ENCODE peak calls at places on chromosomes 12 and 14, in five cellular contexts. A, J, L, C and V are unnamed samples.
A peak's percentile ranks its signal among the peaks of the same experiment; 100 is the strongest.

GRCh38 chr12:89690925-89691324 is 17.7 kb downstream of the ATP2B1 start:
- DNase-seq in A (no peak), J (no peak), L (no peak), C (no peak), V (no peak)

GRCh38 chr14:48747683-48748082 is 838.5 kb downstream of the RPS29 start:
- DNase-seq in A (no peak), J (no peak), L (no peak), C (no peak), V (no peak)

GRCh38 chr12:78556651-78557050 is 307.9 kb upstream of the SYT1 start:
- DNase-seq in A (no peak), J (no peak), L (no peak), C (no peak), V (no peak)

GRCh38 chr14:99644723-99645544 is at the start of gene HHIPL1:
- DNase-seq in A (no peak), J (peak; percentile 48), L (peak; percentile 40), C (no peak), V (no peak)

GRCh38 chr12:101792046-101792931 is 38.5 kb downstream of the GNPTAB start:
- DNase-seq in A (peak; percentile 55), J (no peak), L (no peak), C (no peak), V (no peak)

GRCh38 chr12:113109360-113109759 is 26.2 kb downstream of the RASAL1 start:
- DNase-seq in A (no peak), J (no peak), L (no peak), C (no peak), V (no peak)

GRCh38 chr14:38366374-38366773 is 110.5 kb upstream of the CLEC14A start:
- DNase-seq in A (no peak), J (no peak), L (no peak), C (no peak), V (no peak)

GRCh38 chr14:72907886-72908285 is 14.0 kb upstream of the DPF3 start:
- DNase-seq in A (no peak), J (peak; percentile 39), L (no peak), C (peak; percentile 24), V (no peak)

GRCh38 chr12:20220339-20220738 is 148.0 kb upstream of the PDE3A start:
- DNase-seq in A (peak; percentile 46), J (peak; percentile 5), L (no peak), C (no peak), V (peak; percentile 28)

GRCh38 chr12:113270709-113271009 is 49.4 kb downstream of the TPCN1 start:
- DNase-seq in A (no peak), J (no peak), L (no peak), C (no peak), V (no peak)

GRCh38 chr12:1805441-1806081 is 14.8 kb upstream of the LRTM2 start:
- DNase-seq in A (no peak), J (no peak), L (no peak), C (no peak), V (no peak)

GRCh38 chr12:124917841-124918621 is 3.6 kb upstream of the UBC start:
- DNase-seq in A (no peak), J (peak; percentile 49), L (no peak), C (no peak), V (no peak)

GRCh38 chr12:124916370-124917134 is 2.1 kb upstream of the UBC start:
- DNase-seq in A (peak; percentile 80), J (peak; percentile 88), L (no peak), C (peak; percentile 84), V (peak; percentile 68)

GRCh38 chr12:124915249-124916236 is 1.1 kb upstream of the UBC start:
- DNase-seq in A (peak; percentile 59), J (peak; percentile 71), L (no peak), C (no peak), V (no peak)

GRCh38 chr12:124919646-124920352 is 5.3 kb upstream of the UBC start:
- DNase-seq in A (no peak), J (no peak), L (no peak), C (no peak), V (peak; percentile 45)

GRCh38 chr12:124917135-124917840 is 2.8 kb upstream of the UBC start:
- DNase-seq in A (peak; percentile 99), J (peak; percentile 98), L (peak; percentile 87), C (peak; percentile 99), V (peak; percentile 95)
- TF ChIP-seq CTCF in A (no peak), J (no peak), L (no peak), C (no peak), V (no peak)

DNA sequence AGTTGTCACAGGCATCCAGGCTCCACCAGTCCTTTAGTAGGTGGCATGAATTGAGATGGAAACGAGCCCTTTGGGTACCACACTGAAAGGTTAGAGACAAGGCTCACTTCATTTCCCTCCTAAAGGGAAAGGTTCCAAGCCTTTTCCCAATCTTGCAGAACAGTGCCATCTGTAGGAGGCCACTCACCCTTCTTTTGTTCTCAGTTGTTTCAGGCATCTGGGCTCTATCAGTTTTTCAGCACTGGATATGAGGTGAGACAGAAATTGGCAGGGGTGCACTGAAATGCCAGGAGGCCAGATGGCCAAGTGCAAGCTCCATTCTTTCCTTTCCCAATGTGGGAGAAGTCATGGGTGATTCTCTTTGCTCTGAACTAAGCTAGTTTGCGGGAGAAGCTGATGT is 15.2 kb downstream of the FBXO33 start:
- DNase-seq in A (no peak), J (no peak), L (no peak), C (no peak), V (no peak)
- TF ChIP-seq CTCF in A (no peak), J (no peak), L (no peak), C (no peak), V (no peak)

GRCh38 chr12:103833891-103834290 is 7.1 kb downstream of the NT5DC3 start:
- DNase-seq in A (no peak), J (no peak), L (no peak), C (no peak), V (no peak)
- TF ChIP-seq CTCF in A (no peak), J (no peak), L (no peak), C (no peak), V (peak; percentile 23)

GRCh38 chr14:104980601-104981531 is 2.7 kb upstream of the AHNAK2 start:
- DNase-seq in A (no peak), J (peak; percentile 3), L (no peak), C (no peak), V (no peak)
- TF ChIP-seq CTCF in A (no peak), J (no peak), L (no peak), C (no peak), V (no peak)

DNA sequence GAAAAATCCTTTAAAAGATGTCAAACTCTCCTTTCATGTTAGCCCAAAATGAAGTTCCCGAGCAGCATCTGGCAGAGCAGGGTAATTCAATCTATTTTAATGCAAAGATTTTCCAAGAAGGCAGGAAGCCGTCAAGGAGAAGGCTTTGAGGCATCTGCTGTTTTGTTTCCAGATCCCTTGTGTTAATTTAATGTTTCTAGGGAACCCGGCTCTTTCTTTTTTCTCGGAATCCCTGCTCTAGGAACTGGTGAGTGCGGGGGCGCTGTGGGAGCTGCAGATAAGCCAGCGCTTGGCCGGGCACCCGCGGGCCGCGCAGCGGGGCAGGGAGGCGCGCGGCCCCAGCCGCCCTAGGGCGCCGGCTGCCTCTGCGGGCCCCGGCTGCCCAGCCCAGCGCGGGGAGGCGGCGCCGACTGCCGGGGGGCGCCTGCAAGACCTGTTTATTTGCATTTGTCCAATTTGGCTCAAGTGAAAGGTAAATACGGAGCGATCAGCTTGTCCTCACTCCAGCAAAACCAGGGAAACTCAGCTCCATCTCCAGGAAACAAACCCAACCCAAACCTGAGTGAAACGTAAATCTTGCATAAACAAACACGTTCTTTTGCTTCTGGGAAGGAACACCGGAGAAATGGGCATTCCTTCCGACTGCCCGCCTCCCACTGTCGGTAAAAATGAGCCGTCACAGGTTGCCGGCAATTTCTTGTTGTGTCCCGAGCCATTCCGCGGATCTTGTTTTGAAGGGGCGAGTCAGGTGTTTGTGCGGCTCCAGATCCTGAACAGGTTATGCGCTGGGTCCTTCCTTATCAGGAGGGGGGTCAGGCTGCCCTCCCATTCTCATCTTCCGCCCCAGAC is 65.1 kb downstream of the CRADD start:
- DNase-seq in A (peak; percentile 64), J (peak; percentile 86), L (peak; percentile 55), C (no peak), V (no peak)
- TF ChIP-seq CTCF in A (peak; percentile 27), J (peak; percentile 37), L (no peak), C (peak; percentile 14), V (no peak)